ENCODE peak calls at places on chromosomes 11 and 22, in ten cellular contexts. I is MM.1S, C is SK-N-SH, L is hepatocyte, X is PC-3, K is fibroblast of lung, P is mucosa of descending colon, D is tibial artery, B is PC-9, Q is esophagus muscularis mucosa. S is an unnamed sample.

GRCh38 chr22:36125434-36125833 is 35.1 kb downstream of the APOL3 start:
- DNase-seq in D (no peak), X (no peak), K (no peak), L (no peak), C (no peak), B (no peak), Q (no peak), P (no peak), I (no peak), S (no peak)

GRCh38 chr11:127345819-127346459 is 345.4 kb upstream of the KIRREL3 start:
- DNase-seq in P (peak; percentile 22), C (peak; percentile 66), I (peak; percentile 49), X (peak; percentile 64), L (peak; percentile 64), D (no peak), K (peak; percentile 16), Q (no peak), B (peak; percentile 16), S (peak; percentile 76)

GRCh38 chr11:104946907-104947306 is 21.5 kb downstream of the CASP4 start:
- DNase-seq in B (no peak), L (peak; percentile 46), I (peak; percentile 67), K (peak; percentile 62), D (no peak), X (peak; percentile 87), P (no peak), Q (no peak), C (no peak), S (no peak)

GRCh38 chr22:27391092-27391770 is 410.3 kb downstream of the MN1 start:
- DNase-seq in B (no peak), D (peak; percentile 55), I (no peak), X (no peak), Q (no peak), L (peak; percentile 32), C (no peak), P (no peak), K (no peak), S (peak; percentile 70)

GRCh38 chr11:118286545-118286944 is 18.0 kb upstream of the CD3E start:
- DNase-seq in C (no peak), K (no peak), X (no peak), Q (no peak), D (no peak), L (no peak), B (no peak), I (no peak), P (no peak), S (no peak)

GRCh38 chr11:47111318-47111804 is 65.3 kb downstream of the ARFGAP2 start:
- DNase-seq in K (no peak), B (no peak), C (no peak), Q (no peak), I (no peak), P (no peak), X (no peak), L (no peak), D (no peak), S (no peak)

GRCh38 chr22:17920145-17920605 is 104.2 kb downstream of the MICAL3 start:
- DNase-seq in P (peak; percentile 78), B (no peak), K (peak; percentile 52), L (peak; percentile 88), C (peak; percentile 79), X (no peak), I (no peak), Q (no peak), D (no peak), S (peak; percentile 88)

GRCh38 chr11:20089796-20090653 is 70.2 kb downstream of the DBX1 start:
- DNase-seq in L (peak; percentile 39), Q (no peak), X (no peak), I (no peak), C (no peak), P (no peak), B (no peak), K (peak; percentile 57), D (no peak), S (peak; percentile 30)

GRCh38 chr11:30433831-30434230 is 110.9 kb downstream of the ARL14EP start:
- DNase-seq in L (no peak), B (no peak), C (no peak), I (no peak), X (no peak), K (no peak), Q (no peak), P (no peak), D (no peak), S (no peak)

GRCh38 chr11:36361472-36361871 is 65.4 kb downstream of the PRR5L start:
- DNase-seq in P (no peak), X (peak; percentile 23), D (no peak), L (no peak), Q (no peak), K (no peak), B (no peak), I (no peak), C (no peak), S (no peak)

GRCh38 chr11:12671378-12671777 is 2.8 kb upstream of the TEAD1 start:
- DNase-seq in P (no peak), C (no peak), B (no peak), X (no peak), K (no peak), Q (no peak), L (no peak), D (no peak), I (no peak), S (no peak)

GRCh38 chr11:95375881-95376280 is 144.9 kb upstream of the SESN3 start:
- DNase-seq in P (no peak), B (no peak), Q (no peak), C (no peak), X (no peak), D (no peak), K (peak; percentile 83), L (peak; percentile 37), I (no peak), S (no peak)

GRCh38 chr11:78344114-78344513 is 73.5 kb downstream of the GAB2 start:
- DNase-seq in P (no peak), I (no peak), B (no peak), D (no peak), C (no peak), Q (no peak), K (no peak), X (peak; percentile 22), L (no peak), S (no peak)
- H3K4me1 ChIP-seq in P (peaks cover 13% of the 10 kb centered on the region), I (peaks cover under 1% of the 10 kb centered on the region), B (peaks cover 10% of the 10 kb centered on the region), D (peaks cover 62% of the 10 kb centered on the region), C (peaks cover 24% of the 10 kb centered on the region), Q (peaks cover 28% of the 10 kb centered on the region), K (peaks cover 4% of the 10 kb centered on the region), X (peaks cover 32% of the 10 kb centered on the region), L (peaks cover 5% of the 10 kb centered on the region), S (peaks cover 3% of the 10 kb centered on the region)

GRCh38 chr22:24271406-24271760 is 752 bp downstream of the SPECC1L start:
- DNase-seq in Q (no peak), X (peak; percentile 16), B (no peak), C (no peak), D (peak; percentile 64), I (no peak), L (peak; percentile 55), K (peak; percentile 34), P (no peak), S (no peak)

GRCh38 chr22:24265734-24266133 is 4.9 kb upstream of the SPECC1L start:
- DNase-seq in P (no peak), I (peak; percentile 78), X (no peak), D (no peak), L (no peak), B (no peak), K (no peak), Q (peak; percentile 24), C (no peak), S (peak; percentile 30)

DNA sequence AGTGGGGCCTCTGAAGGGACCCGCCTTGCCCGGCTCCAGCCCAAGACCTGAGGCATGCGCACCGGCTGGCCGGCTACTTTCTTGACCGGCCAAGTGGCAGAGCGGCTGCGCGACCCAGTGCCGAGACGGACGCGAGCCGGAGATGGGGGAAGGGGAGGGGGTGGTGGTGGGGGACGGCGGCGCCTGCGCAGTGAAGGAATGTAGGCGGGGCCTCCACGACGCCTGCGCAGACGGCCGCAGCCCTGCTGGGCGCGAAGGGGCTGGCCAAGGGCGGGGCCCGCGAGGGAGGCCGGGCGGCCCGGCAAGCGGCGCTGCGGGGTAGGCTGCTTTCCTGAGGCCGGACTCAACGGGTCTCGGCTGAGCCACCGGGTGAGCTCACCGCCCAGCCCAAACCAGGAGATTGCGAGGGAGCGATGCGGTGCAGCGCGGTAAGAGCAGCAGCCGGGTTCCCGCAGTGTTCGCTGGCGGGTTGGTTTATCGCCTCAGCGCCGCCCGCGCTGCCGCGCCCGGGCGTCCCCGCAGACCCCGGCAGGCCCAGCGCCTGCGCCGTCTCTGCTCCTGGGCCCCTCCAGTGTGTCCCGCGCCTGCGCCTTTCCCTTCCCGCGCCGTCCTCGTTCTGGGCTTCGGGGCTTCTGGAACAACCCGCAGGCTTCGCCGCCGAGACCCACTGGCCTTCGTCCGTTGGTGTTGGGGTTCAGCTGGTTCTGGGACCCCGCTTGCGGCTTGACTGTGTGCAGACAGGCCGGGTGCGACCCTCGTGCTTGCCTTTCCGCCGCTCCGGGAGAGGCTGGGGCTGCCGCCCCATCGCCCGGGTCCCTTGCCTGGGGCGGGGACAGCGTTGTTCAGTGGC is at the start of gene SPECC1L:
- DNase-seq in C (peak; percentile 99), X (peak; percentile 90), P (peak; percentile 96), B (peak; percentile 89), Q (peak; percentile 97), I (peak; percentile 91), D (peak; percentile 92), K (peak; percentile 93), L (peak; percentile 97), S (peak; percentile 98)
- TF ChIP-seq CTCF in C (no peak), X (no peak), P (peak; percentile 12), B (no peak), Q (peak; percentile 30), I (no peak), D (peak; percentile 13), K (no peak), L (no peak), S (peak; percentile 22)

GRCh38 chr11:119368121-119369034 is 13.1 kb downstream of the USP2 start:
- DNase-seq in X (peak; percentile 46), K (peak; percentile 59), P (peak; percentile 93), L (peak; percentile 92), C (peak; percentile 54), I (no peak), Q (no peak), B (peak; percentile 70), D (no peak), S (peak; percentile 49)

GRCh38 chr11:119366690-119367620 is 14.5 kb downstream of the USP2 start:
- DNase-seq in D (no peak), L (peak; percentile 6), P (no peak), Q (no peak), I (no peak), C (no peak), K (no peak), X (no peak), B (no peak), S (peak; percentile 38)

GRCh38 chr11:119365071-119365591 is 16.4 kb downstream of the USP2 start:
- DNase-seq in I (no peak), B (no peak), L (no peak), K (no peak), X (no peak), Q (no peak), C (no peak), D (no peak), P (no peak), S (peak; percentile 35)

GRCh38 chr11:119369035-119369925 is 12.2 kb downstream of the USP2 start:
- DNase-seq in X (no peak), K (no peak), Q (no peak), C (peak; percentile 77), I (no peak), P (peak; percentile 67), D (no peak), B (no peak), L (peak; percentile 48), S (no peak)

GRCh38 chr11:119367661-119368120 is 13.8 kb downstream of the USP2 start:
- DNase-seq in K (no peak), Q (no peak), I (no peak), P (peak; percentile 53), D (no peak), L (peak; percentile 67), X (no peak), C (no peak), B (no peak), S (peak; percentile 28)
- H3K4me1 ChIP-seq in K (peaks cover 22% of the 10 kb centered on the region), Q (peaks cover 98% of the 10 kb centered on the region), I (peaks cover 10% of the 10 kb centered on the region), P (peaks cover 51% of the 10 kb centered on the region), D (peaks cover 97% of the 10 kb centered on the region), L (peaks cover 66% of the 10 kb centered on the region), X (peaks cover 17% of the 10 kb centered on the region), C (peaks cover 24% of the 10 kb centered on the region), B (peaks cover 22% of the 10 kb centered on the region), S (peaks cover 20% of the 10 kb centered on the region)

GRCh38 chr11:32288276-32288675 is 147.1 kb downstream of the WT1 start:
- DNase-seq in L (no peak), D (no peak), P (no peak), Q (no peak), X (no peak), I (no peak), B (no peak), K (no peak), C (no peak), S (peak; percentile 61)
- TF ChIP-seq CTCF in L (no peak), D (no peak), P (no peak), Q (no peak), X (peak; percentile 42), I (peak; percentile 4), B (peak; percentile 29), K (no peak), C (peak; percentile 12), S (peak; percentile 70)